ENCODE peak calls at places on chromosome 5, in five cellular contexts. One of them, this sample, is unnamed.
A peak's percentile ranks its signal among the peaks of the same experiment; 100 is the strongest.

GRCh38 chr5:100761192-100761591 is 141.9 kb downstream of the ST8SIA4 start:
- DNase-seq in activated naive CD4-positive, alpha-beta T cell: no peak
- DNase-seq in KG1: no peak
- DNase-seq in GM23248: peak; percentile 25
- DNase-seq in T1000: no peak
- DNase-seq in this sample: no peak

GRCh38 chr5:44708611-44709010 is 100.1 kb upstream of the MRPS30 start:
- DNase-seq in activated naive CD4-positive, alpha-beta T cell: no peak
- DNase-seq in KG1: no peak
- DNase-seq in GM23248: peak; percentile 1
- DNase-seq in T1000: no peak
- DNase-seq in this sample: no peak

GRCh38 chr5:121913397-121913796 is 48.4 kb upstream of the SRFBP1 start:
- DNase-seq in activated naive CD4-positive, alpha-beta T cell: no peak
- DNase-seq in KG1: no peak
- DNase-seq in GM23248: no peak
- DNase-seq in T1000: no peak
- DNase-seq in this sample: no peak

GRCh38 chr5:28542968-28543367 is 1504.6 kb upstream of the CDH9 start:
- DNase-seq in activated naive CD4-positive, alpha-beta T cell: no peak
- DNase-seq in KG1: no peak
- DNase-seq in GM23248: peak; percentile 0
- DNase-seq in T1000: peak; percentile 49
- DNase-seq in this sample: no peak

GRCh38 chr5:98775962-98776687 is 2.7 kb downstream of the RGMB start:
- DNase-seq in activated naive CD4-positive, alpha-beta T cell: no peak
- DNase-seq in KG1: no peak
- DNase-seq in GM23248: peak; percentile 87
- DNase-seq in T1000: no peak
- DNase-seq in this sample: no peak

GRCh38 chr5:108260105-108260857 is 121.6 kb downstream of the FBXL17 start:
- DNase-seq in activated naive CD4-positive, alpha-beta T cell: peak; percentile 11
- DNase-seq in KG1: no peak
- DNase-seq in GM23248: peak; percentile 84
- DNase-seq in T1000: peak; percentile 19
- DNase-seq in this sample: no peak

GRCh38 chr5:6328173-6328572 is 50.2 kb downstream of the MED10 start:
- DNase-seq in activated naive CD4-positive, alpha-beta T cell: no peak
- DNase-seq in KG1: peak; percentile 2
- DNase-seq in GM23248: peak; percentile 31
- DNase-seq in T1000: no peak
- DNase-seq in this sample: no peak

GRCh38 chr5:92505925-92506324 is 1075.1 kb downstream of the NR2F1-AS1 start:
- DNase-seq in activated naive CD4-positive, alpha-beta T cell: no peak
- DNase-seq in KG1: no peak
- DNase-seq in GM23248: peak; percentile 20
- DNase-seq in T1000: no peak
- DNase-seq in this sample: no peak

GRCh38 chr5:133580618-133581017 is 31.7 kb downstream of the FSTL4 start:
- DNase-seq in activated naive CD4-positive, alpha-beta T cell: no peak
- DNase-seq in KG1: no peak
- DNase-seq in GM23248: no peak
- DNase-seq in T1000: no peak
- DNase-seq in this sample: no peak